ENCODE peak calls at places on chromosome 1, in nine cellular contexts. T, I, X, Y, C, B, P, O and D are unnamed samples.

GRCh38 chr1:85577421-85578320 is 2.9 kb upstream of the CCN1 start:
- DNase-seq in T (no peak), I (no peak), X (no peak), Y (peak; percentile 82), C (no peak), B (no peak), P (no peak), O (no peak), D (peak; percentile 24)

GRCh38 chr1:81758213-81758612 is 42.5 kb upstream of the ADGRL2 start:
- DNase-seq in T (no peak), I (no peak), X (no peak), Y (peak; percentile 4), C (no peak), B (no peak), P (no peak), O (no peak), D (no peak)

GRCh38 chr1:39919545-39919944 is 17.8 kb upstream of the MYCL start:
- DNase-seq in T (peak; percentile 85), I (peak; percentile 67), X (no peak), Y (peak; percentile 86), C (peak; percentile 9), B (peak; percentile 49), P (peak; percentile 27), O (peak; percentile 32), D (peak; percentile 85)

GRCh38 chr1:236516929-236517704 is 6.7 kb upstream of the LGALS8 start:
- DNase-seq in T (no peak), I (no peak), X (no peak), Y (peak; percentile 83), C (no peak), B (no peak), P (no peak), O (peak; percentile 37), D (peak; percentile 59)

GRCh38 chr1:31745898-31746668 is 18.1 kb downstream of the ADGRB2 start:
- DNase-seq in T (peak; percentile 60), I (no peak), X (no peak), Y (no peak), C (peak; percentile 34), B (no peak), P (no peak), O (no peak), D (no peak)

GRCh38 chr1:10861822-10862221 is 65.4 kb upstream of the CASZ1 start:
- DNase-seq in T (no peak), I (no peak), X (no peak), Y (no peak), C (no peak), B (no peak), P (no peak), O (no peak), D (no peak)

GRCh38 chr1:207649204-207649753 is 4.3 kb downstream of the CR1L start:
- DNase-seq in T (no peak), I (no peak), X (no peak), Y (no peak), C (no peak), B (no peak), P (no peak), O (no peak), D (no peak)

GRCh38 chr1:93483200-93483599 is 35.3 kb downstream of the FNBP1L start:
- DNase-seq in T (no peak), I (no peak), X (no peak), Y (peak; percentile 27), C (no peak), B (no peak), P (no peak), O (no peak), D (no peak)

GRCh38 chr1:167499657-167500056 is 18.7 kb downstream of the CD247 start:
- DNase-seq in T (no peak), I (no peak), X (no peak), Y (peak; percentile 21), C (no peak), B (peak; percentile 84), P (no peak), O (no peak), D (no peak)

GRCh38 chr1:203323587-203323986 is 18.3 kb downstream of the BTG2 start:
- DNase-seq in T (no peak), I (no peak), X (no peak), Y (no peak), C (no peak), B (no peak), P (no peak), O (no peak), D (no peak)

GRCh38 chr1:234988160-234988528 is 140.5 kb downstream of the TOMM20 start:
- DNase-seq in T (no peak), I (no peak), X (no peak), Y (no peak), C (no peak), B (no peak), P (no peak), O (no peak), D (no peak)

GRCh38 chr1:1144843-1145546 is 28.7 kb upstream of the TTLL10 start:
- DNase-seq in T (no peak), I (no peak), X (no peak), Y (no peak), C (no peak), B (no peak), P (no peak), O (no peak), D (peak; percentile 93)

GRCh38 chr1:98327151-98327918 is 334.2 kb upstream of the SNX7 start:
- DNase-seq in T (no peak), I (no peak), X (no peak), Y (peak; percentile 43), C (no peak), B (no peak), P (no peak), O (no peak), D (no peak)

GRCh38 chr1:29903767-29904166 is 667.4 kb downstream of the PTPRU start:
- DNase-seq in T (no peak), I (no peak), X (no peak), Y (no peak), C (no peak), B (no peak), P (no peak), O (no peak), D (no peak)

GRCh38 chr1:52533710-52534109 is 19.2 kb downstream of the TUT4 start:
- DNase-seq in T (no peak), I (no peak), X (no peak), Y (no peak), C (no peak), B (no peak), P (no peak), O (no peak), D (no peak)

GRCh38 chr1:204357551-204357950 is 2.2 kb downstream of the PLEKHA6 start:
- DNase-seq in T (no peak), I (no peak), X (no peak), Y (no peak), C (peak; percentile 59), B (no peak), P (no peak), O (no peak), D (peak; percentile 29)

GRCh38 chr1:221583481-221583880 is 158.4 kb downstream of the DUSP10 start:
- DNase-seq in T (no peak), I (no peak), X (no peak), Y (no peak), C (no peak), B (no peak), P (no peak), O (no peak), D (no peak)

GRCh38 chr1:41768538-41768937 is 150.2 kb downstream of the HIVEP3 start:
- DNase-seq in T (no peak), I (no peak), X (no peak), Y (no peak), C (no peak), B (no peak), P (no peak), O (no peak), D (no peak)

GRCh38 chr1:114134518-114134917 is 19.2 kb downstream of the SYT6 start:
- DNase-seq in T (no peak), I (no peak), X (no peak), Y (no peak), C (no peak), B (no peak), P (no peak), O (no peak), D (no peak)

GRCh38 chr1:27058976-27059688 is 46.5 kb upstream of the TENT5B start:
- DNase-seq in T (no peak), I (no peak), X (no peak), Y (no peak), C (no peak), B (no peak), P (no peak), O (no peak), D (peak; percentile 45)

GRCh38 chr1:4371849-4372248 is 282.6 kb upstream of the AJAP1 start:
- DNase-seq in T (no peak), I (no peak), X (no peak), Y (no peak), C (no peak), B (no peak), P (no peak), O (no peak), D (no peak)

GRCh38 chr1:13813398-13814012 is 113.5 kb downstream of the PRDM2 start:
- DNase-seq in T (no peak), I (no peak), X (no peak), Y (peak; percentile 29), C (no peak), B (no peak), P (no peak), O (peak; percentile 24), D (no peak)

GRCh38 chr1:157691285-157691920 is 9.2 kb downstream of the FCRL3 start:
- DNase-seq in T (no peak), I (peak; percentile 9), X (no peak), Y (peak; percentile 19), C (no peak), B (no peak), P (peak; percentile 5), O (no peak), D (peak; percentile 24)

GRCh38 chr1:195791796-195792195 is 816.4 kb downstream of the KCNT2 start:
- DNase-seq in T (no peak), I (no peak), X (no peak), Y (peak; percentile 28), C (no peak), B (no peak), P (no peak), O (no peak), D (no peak)

GRCh38 chr1:8474369-8474768 is 156.5 kb downstream of the SLC45A1 start:
- DNase-seq in T (no peak), I (no peak), X (no peak), Y (no peak), C (no peak), B (no peak), P (no peak), O (no peak), D (peak; percentile 28)

GRCh38 chr1:178361847-178362246 is 134.9 kb downstream of the CLEC20A start:
- DNase-seq in T (no peak), I (no peak), X (no peak), Y (no peak), C (no peak), B (peak; percentile 5), P (no peak), O (no peak), D (peak; percentile 5)